ENCODE peak calls at places on chromosomes 16 and 17, in four cellular contexts. I is AG04450; Y is CD8-positive, alpha-beta memory T cell; U is heart right ventricle. Z is an unnamed sample. For H3K9me3, the result is how much of the 10 kb centered on the place peaks cover.

GRCh38 chr17:29107933-29108805 is 65.2 kb downstream of the PIPOX start:
- DNase-seq in I (no peak), Y (no peak), U (peak), Z (no peak)

GRCh38 chr17:4810696-4811289 is 3.8 kb downstream of the PLD2 start:
- DNase-seq in I (no peak), U (peak), Y (no peak), Z (peak)

GRCh38 chr17:37101306-37101705 is 152.6 kb downstream of the AATF start:
- DNase-seq in U (no peak), Y (no peak), I (no peak), Z (no peak)

GRCh38 chr17:45223541-45224528 is 2.1 kb downstream of the FMNL1 start:
- DNase-seq in U (no peak), I (no peak), Y (peak), Z (no peak)

GRCh38 chr17:2466936-2467335 is 44.8 kb downstream of the METTL16 start:
- DNase-seq in Y (no peak), U (no peak), I (no peak), Z (no peak)

GRCh38 chr16:27264151-27264550 is 4.4 kb downstream of the NSMCE1 start:
- DNase-seq in I (no peak), U (no peak), Y (no peak), Z (no peak)

GRCh38 chr17:78563189-78564145 is 13.7 kb downstream of the DNAH17 start:
- DNase-seq in Y (no peak), I (no peak), U (peak), Z (no peak)

GRCh38 chr17:76796081-76796480 is 58.2 kb downstream of the MFSD11 start:
- DNase-seq in I (no peak), U (no peak), Y (no peak), Z (no peak)

GRCh38 chr17:41864498-41864836 is 756 bp downstream of the KLHL11 start:
- DNase-seq in I (no peak), Y (peak), U (no peak), Z (no peak)

GRCh38 chr17:1649844-1650409 is at the start of gene RILP:
- DNase-seq in U (peak), I (no peak), Y (no peak), Z (peak)

GRCh38 chr16:12089492-12090161 is 113.1 kb downstream of the SNX29 start:
- DNase-seq in U (peak), I (peak), Y (no peak), Z (peak)

GRCh38 chr17:31486351-31487062 is 95.0 kb downstream of the RAB11FIP4 start:
- DNase-seq in U (no peak), Y (no peak), I (no peak), Z (peak)
- H3K4me3 ChIP-seq in U (no peak), Y (no peak), I (no peak), Z (no peak)

GRCh38 chr17:22469941-22470340 is 777.6 kb downstream of the KCNJ18 start:
- DNase-seq in Y (no peak), U (no peak), I (no peak), Z (no peak)
- H3K9me3 ChIP-seq in Y (under half), U (under half), I (under half), Z (under half)

GRCh38 chr17:82078433-82078832 is 12.8 kb upstream of the DUS1L start:
- DNase-seq in U (no peak), Y (no peak), I (no peak), Z (no peak)

GRCh38 chr17:82073446-82073845 is 7.8 kb upstream of the DUS1L start:
- DNase-seq in I (no peak), U (no peak), Y (no peak), Z (no peak)

GRCh38 chr17:82076785-82077591 is 11.4 kb upstream of the DUS1L start:
- DNase-seq in U (no peak), I (no peak), Y (no peak), Z (no peak)

GRCh38 chr17:82077617-82078358 is 12.2 kb upstream of the DUS1L start:
- DNase-seq in Y (no peak), I (no peak), U (no peak), Z (no peak)

DNA sequence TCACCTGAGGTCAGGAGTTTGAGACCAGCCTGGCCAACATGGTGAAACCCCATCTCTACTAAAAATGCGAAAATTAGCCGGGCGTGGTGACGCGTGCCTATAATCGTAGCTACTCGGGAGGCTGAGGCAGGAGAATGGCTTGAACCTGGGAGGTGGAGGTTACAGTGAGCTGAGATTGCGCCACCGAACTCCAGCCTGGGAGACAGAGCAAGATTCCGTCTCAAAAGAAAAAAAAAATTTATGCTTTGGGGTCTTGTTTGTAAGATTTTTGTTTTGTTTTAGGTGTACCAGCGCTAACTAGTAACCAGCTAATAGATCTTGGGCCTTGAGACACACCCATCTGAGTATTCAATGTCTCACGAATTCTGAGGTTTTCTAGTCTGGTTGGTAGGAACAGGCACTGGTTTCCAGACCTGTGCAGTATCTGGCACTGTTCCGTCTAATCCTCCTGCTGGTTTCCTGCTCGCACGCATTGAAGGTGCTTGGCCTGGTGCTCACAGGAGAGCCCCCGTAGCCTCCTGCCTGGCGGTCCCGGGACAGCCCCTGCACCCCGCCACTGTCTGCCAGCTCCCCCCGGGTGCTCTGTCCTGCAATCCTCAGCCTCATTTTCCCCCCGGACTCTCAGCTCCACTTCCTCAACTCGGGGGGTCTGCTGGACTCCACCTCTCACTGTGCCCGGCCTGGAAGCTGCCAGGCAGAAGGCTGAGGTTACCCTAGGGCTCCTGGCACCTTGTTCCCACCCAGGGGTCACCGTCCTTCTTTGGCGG is 10.6 kb upstream of the DUS1L start:
- DNase-seq in Y (no peak), I (no peak), U (no peak), Z (no peak)
- H3K27ac ChIP-seq in Y (no peak), I (no peak), U (no peak), Z (no peak)

GRCh38 chr16:57145964-57146647 is 39.7 kb downstream of the PSME3IP1 start:
- DNase-seq in Y (no peak), U (no peak), I (no peak), Z (no peak)

GRCh38 chr16:57146735-57147134 is 39.1 kb downstream of the PSME3IP1 start:
- DNase-seq in Y (no peak), U (no peak), I (no peak), Z (no peak)

GRCh38 chr16:57149391-57149790 is 36.4 kb downstream of the PSME3IP1 start:
- DNase-seq in I (no peak), U (no peak), Y (no peak), Z (no peak)

GRCh38 chr16:57148481-57148880 is 37.4 kb downstream of the PSME3IP1 start:
- DNase-seq in Y (no peak), I (no peak), U (no peak), Z (no peak)

DNA sequence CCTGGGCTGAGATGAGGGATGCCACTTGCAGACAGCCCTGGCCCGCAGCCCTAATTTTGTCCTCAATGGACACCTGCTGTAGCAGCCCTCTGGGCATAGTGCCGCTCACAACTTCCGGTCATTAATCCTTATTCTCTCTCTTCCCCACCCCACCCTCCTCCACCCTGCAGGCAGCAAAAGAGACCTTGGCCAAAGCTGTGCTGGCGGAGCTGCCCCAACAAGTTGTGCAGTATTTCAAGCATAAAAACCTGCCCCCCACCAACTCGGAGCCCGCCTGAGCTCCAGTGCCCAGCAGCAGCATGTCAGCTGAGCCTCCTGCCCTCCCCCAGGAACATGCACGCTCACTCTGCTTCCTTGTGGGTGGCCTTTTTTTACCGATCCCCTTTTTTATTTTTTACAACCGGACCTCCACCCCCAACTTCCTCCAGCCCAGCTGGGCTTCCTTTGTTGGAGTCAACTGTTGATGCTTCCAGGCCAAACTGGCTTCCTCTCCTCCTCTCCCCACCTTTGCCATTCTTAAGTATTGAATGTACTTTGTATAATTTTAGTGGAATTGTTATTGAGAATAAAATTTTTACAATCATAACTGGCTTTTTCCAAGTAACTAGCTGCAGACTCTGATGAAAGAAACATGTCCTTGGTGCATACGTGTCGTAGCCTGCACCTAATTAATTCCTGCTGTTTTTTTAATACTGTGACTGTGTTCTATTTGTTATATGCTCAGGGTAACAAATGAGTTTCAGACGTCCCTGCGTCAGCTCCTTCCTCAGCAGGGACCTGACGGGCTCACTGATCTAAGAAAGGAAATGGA is 38.3 kb downstream of the PSME3IP1 start:
- DNase-seq in U (no peak), Y (no peak), I (no peak), Z (no peak)
- H3K4me3 ChIP-seq in U (no peak), Y (no peak), I (no peak), Z (no peak)

DNA sequence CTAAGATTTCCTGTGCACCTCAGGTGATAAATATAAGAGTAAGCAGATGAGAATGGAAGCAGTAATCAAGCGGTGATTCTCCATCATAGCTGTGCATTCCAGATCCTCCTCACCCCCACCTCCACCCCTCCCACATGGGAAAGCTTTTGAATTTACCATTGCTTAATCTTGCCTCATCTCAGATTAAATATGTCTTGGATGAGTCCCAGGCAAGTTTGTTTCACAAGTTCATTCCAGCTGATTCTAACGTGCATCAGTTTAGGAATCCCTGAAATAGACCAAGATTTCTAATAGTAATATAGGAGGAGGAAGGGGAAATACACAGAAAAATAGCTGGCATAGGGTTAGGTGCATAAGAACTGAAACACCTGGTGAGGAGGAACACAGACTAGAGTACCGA is 396.2 kb upstream of the KIF2B start:
- DNase-seq in U (no peak), I (no peak), Y (no peak), Z (no peak)
- H3K9me3 ChIP-seq in U (under half), I (under half), Y (under half), Z (under half)

GRCh38 chr16:47905771-47906170 is 250.0 kb downstream of the ABCC12 start:
- DNase-seq in Y (no peak), U (no peak), I (no peak), Z (no peak)
- H3K27ac ChIP-seq in Y (no peak), U (no peak), I (no peak), Z (no peak)

GRCh38 chr17:56910509-56911235 is 3.2 kb downstream of the TRIM25 start:
- DNase-seq in Y (no peak), U (no peak), I (no peak), Z (no peak)
- H3K4me3 ChIP-seq in Y (no peak), U (peak), I (no peak), Z (no peak)

GRCh38 chr16:63737633-63738032 is 1384.2 kb downstream of the CDH11 start:
- DNase-seq in U (no peak), Y (no peak), I (no peak), Z (no peak)
- H3K9me3 ChIP-seq in U (under half), Y (under half), I (under half), Z (under half)

DNA sequence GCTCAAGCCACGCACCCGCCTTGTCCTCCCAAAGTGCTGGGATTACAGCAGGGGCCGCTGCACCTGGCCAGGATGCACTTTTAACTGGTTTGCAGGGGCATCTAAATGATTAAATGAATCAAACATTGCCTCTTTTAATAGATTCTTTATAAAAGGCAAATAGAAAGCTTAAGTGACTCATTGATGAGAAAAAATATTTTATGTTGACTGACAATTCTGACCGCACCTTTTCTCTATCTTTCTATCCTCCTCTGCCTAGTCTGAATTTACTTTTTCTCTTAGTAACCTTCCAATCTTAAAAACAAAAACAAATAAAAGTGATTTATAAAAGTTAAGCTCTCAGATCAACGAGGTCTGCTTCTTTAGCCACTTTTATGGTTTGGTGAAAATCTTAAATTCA is 35.3 kb downstream of the SLC39A11 start:
- DNase-seq in Y (no peak), U (no peak), I (no peak), Z (no peak)
- H3K27ac ChIP-seq in Y (no peak), U (no peak), I (no peak), Z (no peak)

GRCh38 chr16:89742948-89743347 is 21.6 kb downstream of the ZNF276 start:
- DNase-seq in I (no peak), U (no peak), Y (no peak), Z (no peak)

GRCh38 chr16:89738538-89739317 is 17.4 kb downstream of the ZNF276 start:
- DNase-seq in I (no peak), U (no peak), Y (no peak), Z (no peak)

GRCh38 chr16:89744813-89745212 is 23.5 kb downstream of the ZNF276 start:
- DNase-seq in I (no peak), U (peak), Y (no peak), Z (no peak)

GRCh38 chr16:89739383-89739782 is 18.0 kb downstream of the ZNF276 start:
- DNase-seq in Y (no peak), U (no peak), I (no peak), Z (no peak)

GRCh38 chr16:89741342-89742014 is 20.1 kb downstream of the ZNF276 start:
- DNase-seq in U (no peak), I (no peak), Y (no peak), Z (no peak)
- H3K4me3 ChIP-seq in U (no peak), I (no peak), Y (no peak), Z (no peak)

Z was measured in small intestine.